ENCODE peak calls at places on chromosomes 2 and 18, in ten cellular contexts. X, K, C, E, W, T, A, R, O and D are unnamed samples.

GRCh38 chr2:146004470-146004869 is 1484.6 kb upstream of the ZEB2 start:
- DNase-seq in K (no peak), W (no peak), E (no peak), C (no peak), A (no peak), O (no peak), T (no peak), X (no peak), R (no peak), D (no peak)

GRCh38 chr2:8424997-8425900 is 256.6 kb upstream of the ID2 start:
- DNase-seq in A (no peak), R (no peak), C (no peak), W (no peak), O (no peak), E (no peak), T (peak; percentile 44), K (no peak), X (peak; percentile 30), D (no peak)

GRCh38 chr2:152098033-152098797 is 629 bp downstream of the CACNB4 start:
- DNase-seq in C (peak; percentile 59), K (no peak), E (peak; percentile 27), W (no peak), O (peak; percentile 58), X (peak; percentile 71), T (peak; percentile 72), A (peak; percentile 41), R (no peak), D (peak; percentile 61)

GRCh38 chr2:237626813-237627451 is 455 bp upstream of the LRRFIP1 start:
- DNase-seq in O (no peak), X (no peak), W (no peak), A (peak; percentile 64), C (peak; percentile 51), K (no peak), R (no peak), E (no peak), T (no peak), D (peak; percentile 33)

GRCh38 chr2:137333386-137333972 is 568.1 kb downstream of the THSD7B start:
- DNase-seq in O (no peak), K (no peak), E (no peak), W (no peak), R (no peak), T (no peak), X (no peak), C (no peak), A (no peak), D (no peak)

GRCh38 chr2:159124931-159125467 is 156.6 kb downstream of the TANC1 start:
- DNase-seq in X (no peak), R (no peak), A (no peak), E (no peak), W (no peak), K (no peak), C (no peak), T (no peak), O (no peak), D (no peak)

GRCh38 chr2:138652378-138652777 is 127.8 kb downstream of the NXPH2 start:
- DNase-seq in T (no peak), K (no peak), R (no peak), E (no peak), X (no peak), C (no peak), W (no peak), O (no peak), A (no peak), D (no peak)

GRCh38 chr2:145404690-145405089 is 884.8 kb upstream of the ZEB2 start:
- DNase-seq in E (no peak), X (no peak), R (no peak), W (no peak), K (no peak), C (no peak), O (no peak), T (no peak), A (no peak), D (no peak)

GRCh38 chr2:163859951-163860350 is 124.1 kb upstream of the FIGN start:
- DNase-seq in O (no peak), E (no peak), K (no peak), W (no peak), R (no peak), C (no peak), A (no peak), X (no peak), T (no peak), D (no peak)

GRCh38 chr2:220789961-220790360 is 782.1 kb downstream of the EPHA4 start:
- DNase-seq in C (no peak), R (no peak), T (no peak), A (no peak), E (no peak), O (no peak), K (no peak), X (no peak), W (no peak), D (no peak)

GRCh38 chr18:48263913-48264506 is 145.2 kb downstream of the ZBTB7C start:
- DNase-seq in R (no peak), W (peak; percentile 22), K (no peak), T (no peak), O (no peak), A (no peak), X (no peak), E (no peak), C (no peak), D (no peak)

GRCh38 chr2:140383781-140384180 is 1603.6 kb upstream of the NXPH2 start:
- DNase-seq in O (no peak), E (no peak), T (no peak), W (no peak), X (no peak), A (no peak), C (no peak), R (no peak), K (no peak), D (no peak)

GRCh38 chr2:455913-456312 is 168.0 kb upstream of the ALKAL2 start:
- DNase-seq in W (no peak), K (no peak), A (no peak), T (no peak), X (no peak), E (no peak), R (no peak), O (no peak), C (no peak), D (no peak)

GRCh38 chr2:47069628-47070154 is 85.4 kb downstream of the STPG4 start:
- DNase-seq in E (peak; percentile 67), W (peak; percentile 46), A (peak; percentile 79), C (peak; percentile 95), K (no peak), R (no peak), O (peak; percentile 82), X (no peak), T (no peak), D (peak; percentile 42)

GRCh38 chr2:667332-668000 is 9.7 kb downstream of the TMEM18 start:
- DNase-seq in W (no peak), E (no peak), C (peak; percentile 31), K (no peak), T (no peak), X (no peak), R (no peak), O (no peak), A (no peak), D (no peak)

GRCh38 chr2:34096552-34097171 is 497.6 kb upstream of the FAM98A start:
- DNase-seq in W (peak; percentile 65), A (peak; percentile 58), X (peak; percentile 22), E (peak; percentile 37), K (no peak), T (no peak), C (peak; percentile 36), O (no peak), R (peak; percentile 5), D (peak; percentile 70)

GRCh38 chr18:79588636-79589481 is 90.7 kb upstream of the CTDP1 start:
- DNase-seq in C (no peak), T (peak; percentile 97), E (peak; percentile 55), K (peak; percentile 20), R (no peak), O (peak; percentile 64), X (no peak), W (no peak), A (peak; percentile 47), D (peak; percentile 29)

GRCh38 chr2:208074610-208075356 is 49.5 kb upstream of the PLEKHM3 start:
- DNase-seq in T (no peak), R (no peak), E (no peak), K (no peak), W (no peak), A (no peak), X (no peak), O (no peak), C (no peak), D (no peak)

GRCh38 chr2:233807215-233807865 is 29.2 kb downstream of the MROH2A start:
- DNase-seq in W (no peak), E (no peak), A (no peak), X (no peak), C (peak; percentile 27), O (peak; percentile 21), K (no peak), T (peak; percentile 46), R (no peak), D (no peak)
- TF ChIP-seq CTCF in W (no peak), E (no peak), A (no peak), X (no peak), C (peak; percentile 31), O (no peak), K (no peak), T (no peak), R (no peak), D (no peak)

DNA sequence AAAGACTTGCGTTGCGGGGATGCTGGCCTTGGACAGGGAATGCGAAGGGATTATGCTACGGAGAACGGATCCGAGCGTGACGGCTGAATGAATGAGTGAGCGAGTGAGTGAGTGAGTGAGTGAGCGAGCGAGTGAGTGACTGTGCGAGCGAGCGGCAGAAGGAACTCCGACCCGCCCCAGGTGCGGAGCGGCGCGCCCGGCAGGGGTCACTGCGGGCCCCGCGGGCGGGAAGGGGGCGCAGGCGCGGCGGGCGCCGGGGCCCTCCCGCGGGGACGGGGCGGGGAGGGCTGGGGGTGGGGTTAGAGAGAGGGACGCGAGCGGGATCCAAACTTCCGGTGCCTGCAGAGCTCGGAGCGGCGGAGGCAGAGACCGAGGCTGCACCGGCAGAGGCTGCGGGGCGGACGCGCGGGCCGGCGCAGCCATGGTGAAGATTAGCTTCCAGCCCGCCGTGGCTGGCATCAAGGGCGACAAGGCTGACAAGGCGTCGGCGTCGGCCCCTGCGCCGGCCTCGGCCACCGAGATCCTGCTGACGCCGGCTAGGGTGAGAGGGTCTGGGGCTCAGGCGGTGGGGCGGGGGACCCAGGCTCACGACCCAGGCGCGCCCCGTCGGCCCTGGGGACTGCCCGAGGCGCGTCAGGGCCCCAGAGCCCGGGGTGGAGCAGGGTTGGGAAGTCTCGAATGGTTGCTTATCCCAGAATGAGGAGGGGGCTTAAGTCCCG is at the start of gene ITM2C:
- DNase-seq in W (peak; percentile 89), K (no peak), O (peak; percentile 69), E (peak; percentile 74), A (peak; percentile 63), X (peak; percentile 94), T (peak; percentile 84), R (no peak), C (peak; percentile 82), D (peak; percentile 82)
- TF ChIP-seq CTCF in W (peak; percentile 27), K (peak; percentile 54), O (peak; percentile 29), E (no peak), A (no peak), X (peak; percentile 55), T (peak; percentile 35), R (peak; percentile 49), C (peak; percentile 36), D (peak; percentile 12)

GRCh38 chr18:46877329-46877987 is 39.8 kb downstream of the PIAS2 start:
- DNase-seq in A (no peak), O (no peak), T (no peak), E (no peak), W (no peak), K (no peak), C (peak; percentile 76), R (no peak), X (no peak), D (no peak)
- TF ChIP-seq CTCF in A (no peak), O (no peak), T (no peak), E (no peak), W (no peak), K (no peak), C (no peak), R (no peak), X (no peak), D (no peak)

GRCh38 chr18:6837904-6838303 is 108.4 kb downstream of the ARHGAP28 start:
- DNase-seq in R (no peak), W (no peak), O (no peak), C (no peak), A (no peak), K (no peak), E (no peak), T (no peak), X (no peak), D (no peak)
- TF ChIP-seq CTCF in R (no peak), W (no peak), O (no peak), C (no peak), A (no peak), K (no peak), E (no peak), T (no peak), X (no peak), D (no peak)